ENCODE peak calls at places on chromosomes 7 and 10, in four cellular contexts. G, I, B and L are unnamed samples.

GRCh38 chr7:44814956-44815355 is 18.5 kb downstream of the PPIA start:
- DNase-seq in G (no peak), I (no peak), B (no peak), L (peak; percentile 44)

GRCh38 chr10:17128261-17128660 is 1.4 kb downstream of the CUBN start:
- DNase-seq in G (no peak), I (no peak), B (no peak), L (no peak)

GRCh38 chr7:130959743-130960207 is 225.8 kb upstream of the KLF14 start:
- DNase-seq in G (peak; percentile 14), I (no peak), B (peak; percentile 66), L (no peak)

GRCh38 chr10:23065549-23065948 is 29.8 kb upstream of the MSRB2 start:
- DNase-seq in G (peak; percentile 13), I (no peak), B (no peak), L (peak; percentile 76)

GRCh38 chr7:22499044-22499443 is 944 bp downstream of the STEAP1B start:
- DNase-seq in G (no peak), I (no peak), B (no peak), L (no peak)

GRCh38 chr7:129949292-129950133 is 3.2 kb downstream of the UBE2H start:
- DNase-seq in G (peak; percentile 81), I (no peak), B (no peak), L (no peak)

GRCh38 chr7:44148961-44149550 is 7.9 kb upstream of the MYL7 start:
- DNase-seq in G (no peak), I (no peak), B (no peak), L (no peak)

GRCh38 chr10:114223066-114223465 is 16.0 kb upstream of the VWA2 start:
- DNase-seq in G (no peak), I (no peak), B (no peak), L (no peak)

GRCh38 chr10:126917975-126918908 is 13.0 kb downstream of the DOCK1 start:
- DNase-seq in G (no peak), I (no peak), B (no peak), L (no peak)

GRCh38 chr10:117178190-117178589 is 19.1 kb upstream of the KCNK18 start:
- DNase-seq in G (no peak), I (no peak), B (no peak), L (no peak)

GRCh38 chr7:157153260-157153659 is 14.5 kb downstream of the UBE3C start:
- DNase-seq in G (no peak), I (no peak), B (no peak), L (no peak)

GRCh38 chr7:92421676-92422435 is 25.4 kb upstream of the GATAD1 start:
- DNase-seq in G (no peak), I (no peak), B (peak; percentile 33), L (no peak)

GRCh38 chr10:79320785-79321493 is 26.3 kb upstream of the PPIF start:
- DNase-seq in G (no peak), I (no peak), B (no peak), L (no peak)

GRCh38 chr7:75712517-75713361 is 26.0 kb downstream of the HIP1 start:
- DNase-seq in G (no peak), I (no peak), B (no peak), L (no peak)

GRCh38 chr7:28661826-28662225 is 249.5 kb downstream of the CREB5 start:
- DNase-seq in G (no peak), I (no peak), B (no peak), L (no peak)

GRCh38 chr10:27893320-27894014 is 105.4 kb downstream of the ODAD2 start:
- DNase-seq in G (no peak), I (no peak), B (no peak), L (no peak)

GRCh38 chr7:55439627-55440026 is 74.5 kb downstream of the LANCL2 start:
- DNase-seq in G (no peak), I (no peak), B (no peak), L (no peak)

DNA sequence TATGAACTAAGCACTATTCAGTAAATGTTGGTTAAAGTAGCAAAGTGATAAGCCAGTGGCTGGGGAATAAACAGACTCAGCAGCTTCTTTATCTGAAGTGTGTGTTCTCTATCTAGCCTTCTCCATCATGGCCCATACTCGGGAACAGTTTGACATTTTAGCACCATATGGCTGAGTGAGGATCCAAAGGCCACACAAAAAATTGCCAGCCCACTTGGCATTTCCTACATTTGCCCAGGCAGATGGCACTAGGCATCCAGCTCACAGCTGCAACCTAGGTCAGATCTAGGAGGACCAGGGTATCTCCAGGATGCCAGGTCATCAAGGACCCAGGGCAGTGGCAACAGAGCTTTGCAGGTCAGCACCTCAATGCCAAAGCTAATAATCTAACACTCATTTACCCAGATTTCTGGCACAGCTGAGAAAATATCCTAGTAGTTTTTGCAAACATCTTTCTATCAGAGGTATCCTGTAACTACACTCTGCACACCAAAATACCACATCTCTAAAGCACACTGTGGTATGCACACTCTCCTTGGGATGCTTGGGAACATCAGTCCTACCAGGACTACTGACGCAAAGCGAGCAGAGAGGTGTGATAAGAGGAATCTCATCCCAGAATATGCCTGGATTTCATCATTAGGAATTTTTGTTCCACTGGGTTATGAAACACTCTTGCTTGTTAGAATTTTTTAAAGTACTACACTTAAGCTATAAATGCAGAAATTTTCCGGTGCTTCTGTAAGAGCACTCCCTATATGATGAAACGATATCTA is 61.7 kb downstream of the DOCK4 start:
- DNase-seq in G (no peak), I (no peak), B (no peak), L (no peak)
- TF ChIP-seq JUND in G (no peak), I (no peak), B (no peak), L (no peak)

DNA sequence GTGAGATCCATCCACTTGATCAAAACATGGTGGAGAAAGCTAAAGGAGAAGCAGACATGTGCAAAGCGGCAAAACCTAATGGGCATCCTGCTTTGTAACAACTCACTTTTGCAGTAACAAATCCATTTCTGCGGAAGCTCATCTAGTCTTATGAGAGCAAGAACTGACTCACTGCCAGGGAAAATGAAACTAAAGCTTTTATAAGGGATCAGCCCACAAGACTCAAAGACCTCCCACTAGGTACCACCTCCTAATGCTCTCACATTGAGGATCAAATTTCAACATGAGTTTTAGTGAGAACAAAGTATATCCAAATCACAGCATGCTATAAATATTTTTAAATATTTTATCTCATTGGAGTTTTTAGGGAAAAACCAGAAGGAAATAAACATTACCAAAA is 120.1 kb upstream of the GNAI1 start:
- DNase-seq in G (no peak), I (no peak), B (no peak), L (no peak)
- TF ChIP-seq JUND in G (no peak), I (no peak), B (no peak), L (no peak)

DNA sequence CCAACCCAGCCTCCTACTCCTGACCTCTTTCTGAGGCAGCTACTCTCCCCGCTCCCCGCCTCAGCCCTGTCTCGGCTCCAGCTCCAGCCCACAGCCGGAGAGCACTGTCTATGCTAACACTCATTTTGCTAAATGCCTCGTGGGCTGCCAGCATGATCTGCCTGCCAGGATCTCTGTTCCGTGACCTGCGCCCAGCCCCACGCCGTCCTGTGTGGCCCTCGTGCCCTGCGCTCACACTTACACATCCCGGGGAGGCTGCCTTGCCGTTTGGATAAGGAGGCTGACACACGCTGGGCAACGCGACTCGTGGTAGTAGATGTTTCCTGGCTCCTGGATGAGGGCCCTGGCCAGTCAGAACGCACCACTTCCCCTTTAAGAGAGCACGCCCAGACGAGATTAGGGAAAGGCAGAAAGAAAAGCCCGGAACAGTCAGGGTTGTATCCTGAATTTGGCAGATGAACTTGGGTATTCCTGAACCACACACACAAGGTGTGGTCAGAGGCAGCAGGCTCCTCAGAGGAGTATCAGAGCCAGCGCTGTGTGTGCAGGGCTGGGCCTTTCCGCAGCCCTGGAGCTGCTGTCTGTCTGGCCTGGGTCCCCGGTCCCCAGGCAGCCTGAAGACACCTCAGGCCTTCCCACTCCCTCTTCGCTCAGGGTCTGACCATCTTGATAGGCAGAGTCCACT is 97.7 kb upstream of the EFCAB10 start:
- DNase-seq in G (no peak), I (no peak), B (peak; percentile 50), L (peak; percentile 59)
- TF ChIP-seq JUND in G (no peak), I (no peak), B (no peak), L (no peak)

GRCh38 chr7:133190172-133190528 is 62.7 kb upstream of the EXOC4 start:
- DNase-seq in G (no peak), I (no peak), B (no peak), L (no peak)

GRCh38 chr7:133180717-133181116 is 72.2 kb upstream of the EXOC4 start:
- DNase-seq in G (no peak), I (no peak), B (no peak), L (no peak)

GRCh38 chr7:133183042-133183441 is 69.8 kb upstream of the EXOC4 start:
- DNase-seq in G (no peak), I (no peak), B (no peak), L (no peak)

GRCh38 chr7:133185512-133185911 is 67.4 kb upstream of the EXOC4 start:
- DNase-seq in G (no peak), I (no peak), B (no peak), L (no peak)

DNA sequence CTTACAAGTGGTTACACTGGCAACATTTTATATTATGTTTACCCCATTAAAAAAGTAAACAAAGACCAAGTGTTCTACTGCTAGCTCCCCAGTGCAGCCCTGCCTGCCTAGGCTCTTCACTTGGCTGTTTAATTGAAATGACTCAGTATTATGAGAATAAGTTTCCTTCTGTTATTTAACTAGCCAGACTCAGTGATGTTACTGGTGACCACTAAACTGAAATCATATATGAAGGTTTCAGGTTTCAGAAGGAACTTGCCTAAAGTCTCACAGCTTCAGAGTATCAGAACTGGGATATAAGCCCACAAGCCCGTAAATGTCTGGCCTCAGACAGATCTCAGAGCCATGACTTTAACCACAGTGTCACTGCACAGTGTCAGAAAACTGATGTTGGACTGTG is 66.8 kb upstream of the EXOC4 start:
- DNase-seq in G (no peak), I (no peak), B (no peak), L (no peak)
- TF ChIP-seq JUND in G (no peak), I (no peak), B (no peak), L (no peak)

DNA sequence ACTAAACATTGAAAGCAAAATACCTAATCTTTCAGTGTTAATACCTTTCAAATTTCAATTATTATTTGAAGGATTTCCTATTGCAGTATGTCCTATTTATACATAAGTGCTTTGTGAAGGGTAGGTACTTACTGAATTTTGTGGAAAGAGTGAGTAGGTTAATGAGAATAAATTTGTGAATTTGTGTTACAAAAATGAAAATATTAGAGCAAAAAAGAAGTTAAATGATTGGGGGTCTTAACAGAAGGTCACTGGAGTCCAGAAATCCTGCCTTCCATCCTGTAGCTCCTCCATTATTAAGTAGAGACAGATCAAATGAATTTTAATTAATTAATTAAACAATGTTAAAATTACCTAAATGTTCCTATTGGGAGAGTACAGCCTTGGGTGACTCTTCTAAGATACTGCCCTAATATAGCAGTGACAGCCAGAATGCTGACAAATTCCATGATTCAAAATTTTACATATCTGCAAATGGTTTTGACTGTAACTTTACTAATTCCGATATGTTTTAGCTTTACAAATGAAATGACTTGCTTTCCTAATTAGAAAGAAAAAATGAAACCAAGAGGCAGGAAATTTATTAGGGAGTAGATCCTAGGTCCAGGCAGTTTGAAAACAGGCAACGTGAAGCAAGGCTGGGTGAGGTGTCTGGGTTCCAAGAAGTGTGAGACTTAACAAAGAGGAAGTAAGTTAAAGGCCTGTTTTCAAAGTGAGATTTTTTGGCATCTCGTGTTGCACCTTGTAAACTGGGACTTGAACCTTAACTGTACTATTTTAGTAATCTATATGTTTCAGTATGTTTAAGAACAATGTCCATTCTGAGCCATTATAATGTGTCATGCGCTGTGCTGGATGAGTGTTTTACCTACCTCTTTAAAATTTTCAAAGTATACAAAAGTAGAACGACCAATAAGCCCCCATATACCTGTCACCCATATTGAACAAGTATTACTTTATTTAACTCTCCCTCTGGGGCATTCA is 1.5 kb downstream of the PIK3CG start:
- DNase-seq in G (no peak), I (no peak), B (peak; percentile 54), L (no peak)
- TF ChIP-seq JUND in G (no peak), I (no peak), B (peak; percentile 23), L (no peak)